ENCODE peak calls at places on chromosome 4, in ten cellular contexts. K is activated CD4-positive, alpha-beta T cell treated with anti-CD3 and anti-CD28 coated beads, Interleukin-2, amount 50 U/mL, for 1 hour; O is stimulated activated CD4-positive, alpha-beta T cell treated with anti-CD3 and anti-CD28 coated beads, Interleukin-4, amount 100 ng/mL, for 24 hours; S is OCI-M1; C is M059J; G is T-helper 2 cell; Z is T-cell; F is HFFc6; U is HT-29; X is fibroblast of villous mesenchyme. B is an unnamed sample.

GRCh38 chr4:137238456-137238855 is 293.8 kb downstream of the PCDH18 start:
- DNase-seq in U (no peak), O (no peak), F (no peak), X (no peak), K (no peak), Z (no peak), G (no peak), S (no peak), C (no peak), B (no peak)

GRCh38 chr4:47744253-47744652 is 93.6 kb downstream of the CORIN start:
- DNase-seq in G (no peak), C (peak; percentile 42), X (no peak), U (no peak), Z (no peak), F (no peak), K (no peak), O (no peak), S (no peak), B (no peak)

GRCh38 chr4:92047209-92047877 is 256.4 kb upstream of the GRID2 start:
- DNase-seq in Z (no peak), F (no peak), S (peak; percentile 6), U (peak; percentile 43), C (peak; percentile 0), K (no peak), X (peak; percentile 0), O (no peak), G (no peak), B (no peak)

GRCh38 chr4:156638925-156639605 is 332.5 kb downstream of the PDGFC start:
- DNase-seq in K (no peak), S (no peak), O (no peak), G (no peak), C (peak; percentile 83), U (peak; percentile 17), Z (no peak), F (peak; percentile 44), X (no peak), B (no peak)

GRCh38 chr4:154344686-154345085 is 146.9 kb downstream of the DCHS2 start:
- DNase-seq in X (no peak), S (peak; percentile 50), O (no peak), G (no peak), U (peak; percentile 28), C (no peak), Z (no peak), K (no peak), F (no peak), B (no peak)

GRCh38 chr4:86521373-86521969 is 72.6 kb upstream of the PTPN13 start:
- DNase-seq in U (no peak), F (no peak), K (no peak), X (no peak), Z (no peak), C (no peak), O (no peak), S (no peak), G (peak; percentile 47), B (no peak)

GRCh38 chr4:174648859-174649258 is 126.6 kb upstream of the HPGD start:
- DNase-seq in O (no peak), C (no peak), S (no peak), X (no peak), Z (no peak), F (no peak), K (no peak), G (no peak), U (no peak), B (no peak)

GRCh38 chr4:176286728-176287127 is 17.7 kb upstream of the ASB5 start:
- DNase-seq in F (no peak), K (no peak), G (no peak), C (no peak), O (no peak), U (no peak), Z (no peak), S (no peak), X (no peak), B (no peak)

GRCh38 chr4:41199788-41200187 is 14.6 kb downstream of the APBB2 start:
- DNase-seq in U (no peak), C (no peak), F (no peak), S (no peak), O (no peak), Z (no peak), G (no peak), X (no peak), K (no peak), B (no peak)

GRCh38 chr4:86586160-86586572 is 7.9 kb upstream of the PTPN13 start:
- DNase-seq in G (no peak), C (no peak), K (no peak), Z (no peak), S (peak; percentile 63), U (no peak), O (no peak), F (peak; percentile 11), X (no peak), B (no peak)

GRCh38 chr4:26148925-26149324 is 171.9 kb upstream of the RBPJ start:
- DNase-seq in S (no peak), F (no peak), Z (no peak), C (no peak), G (no peak), K (no peak), U (no peak), O (no peak), X (no peak), B (no peak)

GRCh38 chr4:24794111-24794860 is 1.1 kb upstream of the SOD3 start:
- DNase-seq in K (no peak), O (no peak), F (peak; percentile 75), C (peak; percentile 48), X (peak; percentile 87), G (no peak), Z (no peak), U (no peak), S (no peak), B (no peak)

GRCh38 chr4:10093801-10094552 is 22.6 kb downstream of the WDR1 start:
- DNase-seq in S (peak; percentile 9), Z (no peak), X (peak; percentile 91), G (peak; percentile 69), K (peak; percentile 33), U (no peak), F (peak; percentile 96), O (no peak), C (no peak), B (no peak)

GRCh38 chr4:103478210-103478609 is 241.6 kb downstream of the TACR3 start:
- DNase-seq in X (no peak), C (no peak), U (no peak), O (no peak), Z (no peak), G (no peak), S (no peak), F (no peak), K (no peak), B (no peak)

GRCh38 chr4:85779165-85779564 is 304.2 kb downstream of the ARHGAP24 start:
- DNase-seq in K (no peak), G (no peak), F (peak; percentile 55), Z (no peak), O (no peak), X (peak; percentile 75), U (no peak), C (peak; percentile 76), S (peak; percentile 21), B (no peak)

GRCh38 chr4:130077275-130077674 is 981.3 kb downstream of the C4orf33 start:
- DNase-seq in F (peak; percentile 77), O (no peak), Z (no peak), C (peak; percentile 28), U (no peak), K (no peak), G (no peak), X (peak; percentile 11), S (peak; percentile 20), B (no peak)

GRCh38 chr4:139642364-139642763 is 23.3 kb upstream of the MGST2 start:
- DNase-seq in F (peak; percentile 75), X (peak; percentile 65), C (peak; percentile 63), U (no peak), Z (no peak), S (no peak), K (no peak), G (no peak), O (no peak), B (no peak)

GRCh38 chr4:20272411-20272872 is 20.7 kb downstream of the SLIT2 start:
- DNase-seq in C (peak; percentile 81), Z (no peak), F (peak; percentile 67), S (no peak), O (no peak), G (no peak), U (peak; percentile 15), X (peak; percentile 82), K (no peak), B (no peak)

GRCh38 chr4:44086753-44087152 is 361.9 kb downstream of the KCTD8 start:
- DNase-seq in X (peak; percentile 46), F (no peak), O (no peak), S (no peak), Z (no peak), G (no peak), K (no peak), C (no peak), U (no peak), B (no peak)

GRCh38 chr4:8914461-8915171 is 43.0 kb upstream of the HMX1 start:
- DNase-seq in X (no peak), C (no peak), G (no peak), O (peak; percentile 1), K (no peak), Z (no peak), F (no peak), S (no peak), U (no peak), B (no peak)

GRCh38 chr4:36303430-36304137 is 22.2 kb downstream of the DTHD1 start:
- DNase-seq in O (no peak), C (no peak), K (no peak), G (no peak), F (no peak), Z (no peak), S (peak; percentile 80), X (no peak), U (no peak), B (no peak)

GRCh38 chr4:57037982-57038604 is 59.4 kb downstream of the POLR2B start:
- DNase-seq in X (peak; percentile 63), O (no peak), K (no peak), U (peak; percentile 51), Z (no peak), C (peak; percentile 46), S (peak; percentile 76), F (no peak), G (peak; percentile 2), B (no peak)

GRCh38 chr4:150209140-150209829 is 131.0 kb downstream of the DCLK2 start:
- DNase-seq in U (peak; percentile 71), X (peak; percentile 81), K (no peak), F (peak; percentile 56), S (peak; percentile 76), O (no peak), C (peak; percentile 66), G (peak; percentile 30), Z (no peak), B (no peak)

GRCh38 chr4:24195976-24196736 is 306.3 kb upstream of the PPARGC1A start:
- DNase-seq in F (no peak), O (no peak), C (no peak), G (no peak), K (no peak), Z (no peak), U (no peak), X (no peak), S (no peak), B (no peak)

GRCh38 chr4:22483551-22483981 is 32.3 kb downstream of the ADGRA3 start:
- DNase-seq in C (peak; percentile 86), Z (no peak), U (no peak), F (peak; percentile 82), X (peak; percentile 95), G (peak; percentile 46), O (no peak), K (no peak), S (peak; percentile 92), B (no peak)

GRCh38 chr4:10226756-10227155 is 110.2 kb upstream of the WDR1 start:
- DNase-seq in S (no peak), O (no peak), X (no peak), C (no peak), G (no peak), K (no peak), Z (no peak), F (peak; percentile 74), U (no peak), B (no peak)

GRCh38 chr4:174794706-174795105 is 34.3 kb downstream of the GLRA3 start:
- DNase-seq in Z (no peak), F (no peak), U (peak; percentile 46), O (no peak), G (no peak), S (no peak), X (no peak), C (peak; percentile 38), K (no peak), B (no peak)

GRCh38 chr4:2091990-2092652 is 33.0 kb downstream of the NAT8L start:
- DNase-seq in K (no peak), G (no peak), Z (no peak), O (no peak), C (no peak), S (no peak), U (no peak), X (no peak), F (no peak), B (no peak)

B was measured in effector memory CD4-positive, alpha-beta T cell.